ENCODE peak calls at places on chromosome 10, in nine cellular contexts. Q is prostate gland; A is NCI-H748 treated with DMSO at 0.1 percent for 48 hours; C is stimulated activated CD4-positive, alpha-beta T cell treated with anti-CD3 and anti-CD28 coated beads, Interleukin-1b, Interleukin-23, amount 100 ng/mL, for 24 hours; N is CD8-positive, alpha-beta memory T cell; G is IMR-90; D is activated T-cell treated with anti-CD3 and anti-CD28 coated beads, Interleukin-2, amount 50 U/mL, for 72 hours; H is C1 segment of cervical spinal cord; R is aorta. S is an unnamed sample.

GRCh38 chr10:98038333-98038732 is 7.9 kb upstream of the CRTAC1 start:
- DNase-seq in Q (no peak), A (no peak), C (no peak), N (no peak), G (no peak), D (no peak), H (no peak), R (no peak), S (no peak)

GRCh38 chr10:35821339-35821911 is 179.3 kb upstream of the FZD8 start:
- DNase-seq in Q (no peak), A (no peak), C (no peak), N (no peak), G (no peak), D (no peak), H (no peak), R (no peak), S (no peak)

GRCh38 chr10:23419657-23420319 is 19.1 kb upstream of the OTUD1 start:
- DNase-seq in Q (no peak), A (no peak), C (no peak), N (no peak), G (no peak), D (no peak), H (no peak), R (no peak), S (no peak)

GRCh38 chr10:117355064-117355463 is 20.2 kb downstream of the PDZD8 start:
- DNase-seq in Q (no peak), A (no peak), C (no peak), N (no peak), G (no peak), D (no peak), H (no peak), R (no peak), S (no peak)

GRCh38 chr10:114855776-114856543 is 34.4 kb downstream of the FHIP2A start:
- DNase-seq in Q (no peak), A (no peak), C (no peak), N (no peak), G (peak; percentile 73), D (no peak), H (no peak), R (no peak), S (no peak)

GRCh38 chr10:119410361-119411116 is 132.0 kb downstream of the RGS10 start:
- DNase-seq in Q (no peak), A (no peak), C (no peak), N (no peak), G (no peak), D (no peak), H (no peak), R (no peak), S (no peak)

GRCh38 chr10:99555371-99556224 is 22.9 kb downstream of the NKX2-3 start:
- DNase-seq in Q (no peak), A (no peak), C (no peak), N (no peak), G (no peak), D (no peak), H (no peak), R (no peak), S (no peak)

GRCh38 chr10:62582804-62583208 is 208.6 kb downstream of the ZNF365 start:
- DNase-seq in Q (no peak), A (no peak), C (no peak), N (no peak), G (peak; percentile 98), D (no peak), H (no peak), R (peak; percentile 83), S (no peak)

GRCh38 chr10:1465421-1465902 is 271.9 kb downstream of the ADARB2 start:
- DNase-seq in Q (no peak), A (no peak), C (no peak), N (no peak), G (no peak), D (no peak), H (no peak), R (no peak), S (no peak)

GRCh38 chr10:49254556-49255318 is 44.2 kb upstream of the C10orf71 start:
- DNase-seq in Q (no peak), A (no peak), C (no peak), N (peak; percentile 64), G (no peak), D (no peak), H (no peak), R (no peak), S (no peak)

GRCh38 chr10:60645928-60646433 is 132.3 kb upstream of the CDK1 start:
- DNase-seq in Q (no peak), A (no peak), C (no peak), N (no peak), G (no peak), D (no peak), H (no peak), R (no peak), S (no peak)

GRCh38 chr10:110850099-110850498 is 21.6 kb upstream of the PDCD4 start:
- DNase-seq in Q (no peak), A (no peak), C (no peak), N (peak; percentile 66), G (no peak), D (no peak), H (no peak), R (no peak), S (no peak)

GRCh38 chr10:6203331-6204062 is 765 bp downstream of the PFKFB3 start:
- DNase-seq in Q (peak; percentile 38), A (peak; percentile 36), C (peak; percentile 20), N (peak; percentile 76), G (peak; percentile 47), D (peak; percentile 74), H (peak; percentile 85), R (peak; percentile 90), S (peak; percentile 82)

GRCh38 chr10:121322776-121323175 is 275.5 kb downstream of the FGFR2 start:
- DNase-seq in Q (no peak), A (no peak), C (no peak), N (no peak), G (no peak), D (no peak), H (no peak), R (no peak), S (no peak)

GRCh38 chr10:113450906-113451305 is 101.9 kb upstream of the HABP2 start:
- DNase-seq in Q (no peak), A (no peak), C (no peak), N (no peak), G (no peak), D (no peak), H (no peak), R (no peak), S (no peak)

GRCh38 chr10:44394696-44395383 is 9.9 kb upstream of the CXCL12 start:
- DNase-seq in Q (no peak), A (no peak), C (no peak), N (no peak), G (no peak), D (no peak), H (no peak), R (no peak), S (peak; percentile 37)

GRCh38 chr10:119871881-119872609 is 598 bp downstream of the MCMBP start:
- DNase-seq in Q (peak; percentile 33), A (peak; percentile 25), C (peak; percentile 9), N (peak; percentile 62), G (peak; percentile 28), D (peak; percentile 67), H (peak; percentile 52), R (peak; percentile 85), S (no peak)

GRCh38 chr10:45154481-45154880 is 153.8 kb downstream of the ZNF22 start:
- DNase-seq in Q (no peak), A (no peak), C (no peak), N (no peak), G (peak; percentile 20), D (no peak), H (no peak), R (no peak), S (no peak)

GRCh38 chr10:103584216-103585010 is 90.9 kb downstream of the NEURL1 start:
- DNase-seq in Q (no peak), A (no peak), C (no peak), N (peak; percentile 85), G (no peak), D (peak; percentile 69), H (peak; percentile 16), R (no peak), S (no peak)

GRCh38 chr10:13722747-13723657 is 136.2 kb downstream of the PRPF18 start:
- DNase-seq in Q (no peak), A (no peak), C (no peak), N (no peak), G (peak; percentile 78), D (no peak), H (no peak), R (peak; percentile 24), S (no peak)

GRCh38 chr10:17432738-17433137 is 21.7 kb downstream of the ST8SIA6 start:
- DNase-seq in Q (no peak), A (no peak), C (no peak), N (no peak), G (peak; percentile 14), D (no peak), H (no peak), R (no peak), S (no peak)

GRCh38 chr10:93757136-93757535 is 600 bp upstream of the LGI1 start:
- DNase-seq in Q (no peak), A (no peak), C (no peak), N (no peak), G (no peak), D (no peak), H (peak; percentile 21), R (no peak), S (no peak)